ENCODE peak calls at places on chromosomes 4 and X, in five cellular contexts. One of them, this sample, is unnamed. For H3K4me1, the result is how much of the 10 kb centered on the place peaks cover.

GRCh38 chr4:56049428-56050212 is 100.9 kb downstream of the CEP135 start:
- DNase-seq in left lung: no peak
- DNase-seq in naive thymus-derived CD4-positive, alpha-beta T cell: peak
- DNase-seq in psoas muscle: no peak
- DNase-seq in cardiac muscle cell: peak
- DNase-seq in this sample: no peak

GRCh38 chr4:2080429-2081300 is 21.5 kb downstream of the NAT8L start:
- DNase-seq in left lung: peak
- DNase-seq in naive thymus-derived CD4-positive, alpha-beta T cell: peak
- DNase-seq in psoas muscle: no peak
- DNase-seq in cardiac muscle cell: no peak
- DNase-seq in this sample: no peak

GRCh38 chr4:5165419-5166369 is 114.4 kb downstream of the STK32B start:
- DNase-seq in left lung: no peak
- DNase-seq in naive thymus-derived CD4-positive, alpha-beta T cell: no peak
- DNase-seq in psoas muscle: no peak
- DNase-seq in cardiac muscle cell: peak
- DNase-seq in this sample: no peak

GRCh38 chr4:156230151-156230550 is 276.5 kb upstream of the CTSO start:
- DNase-seq in left lung: no peak
- DNase-seq in naive thymus-derived CD4-positive, alpha-beta T cell: no peak
- DNase-seq in psoas muscle: no peak
- DNase-seq in cardiac muscle cell: no peak
- DNase-seq in this sample: no peak

GRCh38 chr4:183408791-183409190 is 35.6 kb upstream of the CDKN2AIP start:
- DNase-seq in left lung: no peak
- DNase-seq in naive thymus-derived CD4-positive, alpha-beta T cell: no peak
- DNase-seq in psoas muscle: no peak
- DNase-seq in cardiac muscle cell: no peak
- DNase-seq in this sample: no peak

GRCh38 chr4:64402684-64403083 is 6.6 kb downstream of the TECRL start:
- DNase-seq in left lung: no peak
- DNase-seq in naive thymus-derived CD4-positive, alpha-beta T cell: no peak
- DNase-seq in psoas muscle: no peak
- DNase-seq in cardiac muscle cell: no peak
- DNase-seq in this sample: no peak

GRCh38 chr4:186037692-186038658 is 31.0 kb upstream of the TLR3 start:
- DNase-seq in left lung: no peak
- DNase-seq in naive thymus-derived CD4-positive, alpha-beta T cell: no peak
- DNase-seq in psoas muscle: no peak
- DNase-seq in cardiac muscle cell: peak
- DNase-seq in this sample: peak

GRCh38 chr4:20046931-20047677 is 204.6 kb upstream of the SLIT2 start:
- DNase-seq in left lung: no peak
- DNase-seq in naive thymus-derived CD4-positive, alpha-beta T cell: no peak
- DNase-seq in psoas muscle: no peak
- DNase-seq in cardiac muscle cell: peak
- DNase-seq in this sample: no peak

GRCh38 chrX:153061732-153062131 is 5.5 kb downstream of the PNMA3 start:
- DNase-seq in left lung: no peak
- DNase-seq in naive thymus-derived CD4-positive, alpha-beta T cell: no peak
- DNase-seq in psoas muscle: no peak
- DNase-seq in cardiac muscle cell: peak
- DNase-seq in this sample: no peak

GRCh38 chr4:24007740-24008348 is 118.0 kb upstream of the PPARGC1A start:
- DNase-seq in left lung: no peak
- DNase-seq in naive thymus-derived CD4-positive, alpha-beta T cell: no peak
- DNase-seq in psoas muscle: no peak
- DNase-seq in cardiac muscle cell: peak
- DNase-seq in this sample: no peak

GRCh38 chr4:158161561-158162354 is 11.1 kb downstream of the GASK1B start:
- DNase-seq in left lung: no peak
- DNase-seq in naive thymus-derived CD4-positive, alpha-beta T cell: no peak
- DNase-seq in psoas muscle: no peak
- DNase-seq in cardiac muscle cell: peak
- DNase-seq in this sample: no peak

GRCh38 chr4:156971168-156971601 is 414 bp downstream of the PDGFC start:
- DNase-seq in left lung: no peak
- DNase-seq in naive thymus-derived CD4-positive, alpha-beta T cell: no peak
- DNase-seq in psoas muscle: peak
- DNase-seq in cardiac muscle cell: no peak
- DNase-seq in this sample: no peak

GRCh38 chrX:123525131-123525725 is 207.6 kb downstream of the THOC2 start:
- DNase-seq in left lung: no peak
- DNase-seq in naive thymus-derived CD4-positive, alpha-beta T cell: no peak
- DNase-seq in psoas muscle: no peak
- DNase-seq in cardiac muscle cell: no peak
- DNase-seq in this sample: no peak

GRCh38 chr4:102454981-102455690 is 46.0 kb upstream of the NFKB1 start:
- DNase-seq in left lung: no peak
- DNase-seq in naive thymus-derived CD4-positive, alpha-beta T cell: no peak
- DNase-seq in psoas muscle: no peak
- DNase-seq in cardiac muscle cell: no peak
- DNase-seq in this sample: no peak

GRCh38 chrX:23993012-23993633 is 33.9 kb downstream of the KLHL15 start:
- DNase-seq in left lung: no peak
- DNase-seq in naive thymus-derived CD4-positive, alpha-beta T cell: no peak
- DNase-seq in psoas muscle: no peak
- DNase-seq in cardiac muscle cell: peak
- DNase-seq in this sample: no peak

GRCh38 chrX:155997436-155997835 is at the start of gene IL9R:
- DNase-seq in left lung: no peak
- DNase-seq in naive thymus-derived CD4-positive, alpha-beta T cell: peak
- DNase-seq in psoas muscle: no peak
- DNase-seq in cardiac muscle cell: no peak
- DNase-seq in this sample: peak

GRCh38 chr4:172601195-172601594 is 567.4 kb upstream of the GALNT7 start:
- DNase-seq in left lung: no peak
- DNase-seq in naive thymus-derived CD4-positive, alpha-beta T cell: no peak
- DNase-seq in psoas muscle: no peak
- DNase-seq in cardiac muscle cell: no peak
- DNase-seq in this sample: no peak

GRCh38 chr4:81594495-81595169 is 122.9 kb upstream of the RASGEF1B start:
- DNase-seq in left lung: no peak
- DNase-seq in naive thymus-derived CD4-positive, alpha-beta T cell: no peak
- DNase-seq in psoas muscle: no peak
- DNase-seq in cardiac muscle cell: no peak
- DNase-seq in this sample: no peak

GRCh38 chrX:123206222-123206621 is 22.1 kb downstream of the GRIA3 start:
- DNase-seq in left lung: no peak
- DNase-seq in naive thymus-derived CD4-positive, alpha-beta T cell: no peak
- DNase-seq in psoas muscle: no peak
- DNase-seq in cardiac muscle cell: no peak
- DNase-seq in this sample: no peak

GRCh38 chrX:17242470-17242869 is 132.5 kb upstream of the NHS start:
- DNase-seq in left lung: no peak
- DNase-seq in naive thymus-derived CD4-positive, alpha-beta T cell: no peak
- DNase-seq in psoas muscle: no peak
- DNase-seq in cardiac muscle cell: peak
- DNase-seq in this sample: no peak

GRCh38 chrX:47143894-47144625 is 442 bp downstream of the NDUFB11 start:
- DNase-seq in left lung: no peak
- DNase-seq in naive thymus-derived CD4-positive, alpha-beta T cell: no peak
- DNase-seq in psoas muscle: peak
- DNase-seq in cardiac muscle cell: peak
- DNase-seq in this sample: no peak

GRCh38 chr4:160423879-160424451 is 1321.1 kb downstream of the RAPGEF2 start:
- DNase-seq in left lung: no peak
- DNase-seq in naive thymus-derived CD4-positive, alpha-beta T cell: no peak
- DNase-seq in psoas muscle: no peak
- DNase-seq in cardiac muscle cell: peak
- DNase-seq in this sample: no peak

GRCh38 chr4:109750652-109751244 is 20.9 kb upstream of the PLA2G12A start:
- DNase-seq in left lung: no peak
- DNase-seq in naive thymus-derived CD4-positive, alpha-beta T cell: no peak
- DNase-seq in psoas muscle: no peak
- DNase-seq in cardiac muscle cell: no peak
- DNase-seq in this sample: no peak

GRCh38 chrX:101415180-101416130 is 7.4 kb downstream of the HNRNPH2 start:
- DNase-seq in left lung: no peak
- DNase-seq in naive thymus-derived CD4-positive, alpha-beta T cell: peak
- DNase-seq in psoas muscle: no peak
- DNase-seq in cardiac muscle cell: peak
- DNase-seq in this sample: peak

GRCh38 chr4:98993419-98994071 is 2.0 kb upstream of the METAP1 start:
- DNase-seq in left lung: peak
- DNase-seq in naive thymus-derived CD4-positive, alpha-beta T cell: no peak
- DNase-seq in psoas muscle: peak
- DNase-seq in cardiac muscle cell: no peak
- DNase-seq in this sample: no peak

GRCh38 chr4:153217440-153217839 is 13.2 kb downstream of the TRIM2 start:
- DNase-seq in left lung: no peak
- DNase-seq in naive thymus-derived CD4-positive, alpha-beta T cell: no peak
- DNase-seq in psoas muscle: no peak
- DNase-seq in cardiac muscle cell: no peak
- DNase-seq in this sample: no peak

GRCh38 chr4:98614655-98615054 is 43.8 kb downstream of the TSPAN5 start:
- DNase-seq in left lung: no peak
- DNase-seq in naive thymus-derived CD4-positive, alpha-beta T cell: no peak
- DNase-seq in psoas muscle: no peak
- DNase-seq in cardiac muscle cell: no peak
- DNase-seq in this sample: no peak

GRCh38 chrX:39969099-39969825 is 128.5 kb downstream of the BCOR start:
- DNase-seq in left lung: no peak
- DNase-seq in naive thymus-derived CD4-positive, alpha-beta T cell: no peak
- DNase-seq in psoas muscle: no peak
- DNase-seq in cardiac muscle cell: no peak
- DNase-seq in this sample: no peak

GRCh38 chr4:8860892-8861575 is 10.6 kb downstream of the HMX1 start:
- DNase-seq in left lung: no peak
- DNase-seq in naive thymus-derived CD4-positive, alpha-beta T cell: no peak
- DNase-seq in psoas muscle: no peak
- DNase-seq in cardiac muscle cell: no peak
- DNase-seq in this sample: no peak

GRCh38 chr4:3176625-3177229 is 72.2 kb upstream of the MSANTD1 start:
- DNase-seq in left lung: no peak
- DNase-seq in naive thymus-derived CD4-positive, alpha-beta T cell: no peak
- DNase-seq in psoas muscle: no peak
- DNase-seq in cardiac muscle cell: no peak
- DNase-seq in this sample: no peak

GRCh38 chr4:41375561-41375960 is 118.8 kb downstream of the UCHL1 start:
- DNase-seq in left lung: no peak
- DNase-seq in naive thymus-derived CD4-positive, alpha-beta T cell: no peak
- DNase-seq in psoas muscle: peak
- DNase-seq in cardiac muscle cell: no peak
- DNase-seq in this sample: no peak

GRCh38 chr4:71202703-71203102 is 136.1 kb upstream of the SLC4A4 start:
- DNase-seq in left lung: no peak
- DNase-seq in naive thymus-derived CD4-positive, alpha-beta T cell: no peak
- DNase-seq in psoas muscle: no peak
- DNase-seq in cardiac muscle cell: peak
- DNase-seq in this sample: no peak

GRCh38 chr4:25769251-25769650 is 93.5 kb downstream of the SEL1L3 start:
- DNase-seq in left lung: no peak
- DNase-seq in naive thymus-derived CD4-positive, alpha-beta T cell: no peak
- DNase-seq in psoas muscle: no peak
- DNase-seq in cardiac muscle cell: peak
- DNase-seq in this sample: no peak

GRCh38 chr4:67465032-67465762 is 80.1 kb downstream of the CENPC start:
- DNase-seq in left lung: no peak
- DNase-seq in naive thymus-derived CD4-positive, alpha-beta T cell: no peak
- DNase-seq in psoas muscle: no peak
- DNase-seq in cardiac muscle cell: no peak
- DNase-seq in this sample: no peak

GRCh38 chr4:37219251-37219650 is 25.3 kb upstream of the NWD2 start:
- DNase-seq in left lung: no peak
- DNase-seq in naive thymus-derived CD4-positive, alpha-beta T cell: no peak
- DNase-seq in psoas muscle: no peak
- DNase-seq in cardiac muscle cell: no peak
- DNase-seq in this sample: no peak

DNA sequence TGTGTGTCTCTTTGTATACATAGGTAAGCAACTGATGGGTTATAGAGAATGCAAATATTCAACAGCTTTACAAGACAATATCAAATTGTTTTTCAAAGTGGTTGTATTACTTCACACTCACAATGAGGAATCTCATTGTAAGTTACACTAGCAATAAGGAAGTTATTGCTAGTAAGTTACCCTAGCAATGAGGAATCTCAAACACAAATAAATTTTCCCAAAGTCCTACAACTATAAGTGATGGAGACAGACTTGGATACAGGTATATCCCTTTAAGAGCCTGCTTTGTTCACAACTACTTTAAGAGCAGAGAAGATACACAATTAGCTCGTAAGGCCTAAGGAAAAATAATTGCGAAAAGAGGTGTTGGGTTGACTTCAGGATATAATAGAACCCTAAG is 28.3 kb upstream of the NWD2 start:
- DNase-seq in left lung: no peak
- DNase-seq in naive thymus-derived CD4-positive, alpha-beta T cell: no peak
- DNase-seq in psoas muscle: no peak
- DNase-seq in cardiac muscle cell: no peak
- DNase-seq in this sample: no peak
- H3K4me1 ChIP-seq in left lung: under half
- H3K4me1 ChIP-seq in naive thymus-derived CD4-positive, alpha-beta T cell: under half
- H3K4me1 ChIP-seq in psoas muscle: under half
- H3K4me1 ChIP-seq in cardiac muscle cell: under half
- H3K4me1 ChIP-seq in this sample: under half

GRCh38 chr4:78694457-78694787 is 81.7 kb upstream of the BMP2K start:
- DNase-seq in left lung: no peak
- DNase-seq in naive thymus-derived CD4-positive, alpha-beta T cell: no peak
- DNase-seq in psoas muscle: no peak
- DNase-seq in cardiac muscle cell: no peak
- DNase-seq in this sample: no peak
- H3K27ac ChIP-seq in left lung: no peak
- H3K27ac ChIP-seq in naive thymus-derived CD4-positive, alpha-beta T cell: no peak
- H3K27ac ChIP-seq in psoas muscle: no peak
- H3K27ac ChIP-seq in cardiac muscle cell: no peak
- H3K27ac ChIP-seq in this sample: no peak

GRCh38 chr4:107993969-107994368 is 4.3 kb downstream of the HADH start:
- DNase-seq in left lung: no peak
- DNase-seq in naive thymus-derived CD4-positive, alpha-beta T cell: no peak
- DNase-seq in psoas muscle: no peak
- DNase-seq in cardiac muscle cell: no peak
- DNase-seq in this sample: no peak
- H3K4me1 ChIP-seq in left lung: half or more
- H3K4me1 ChIP-seq in naive thymus-derived CD4-positive, alpha-beta T cell: under half
- H3K4me1 ChIP-seq in psoas muscle: half or more
- H3K4me1 ChIP-seq in cardiac muscle cell: under half
- H3K4me1 ChIP-seq in this sample: under half

GRCh38 chr4:113674733-113675132 is 86.8 kb downstream of the CAMK2D start:
- DNase-seq in left lung: no peak
- DNase-seq in naive thymus-derived CD4-positive, alpha-beta T cell: no peak
- DNase-seq in psoas muscle: no peak
- DNase-seq in cardiac muscle cell: no peak
- DNase-seq in this sample: no peak

GRCh38 chr4:113673450-113673849 is 88.1 kb downstream of the CAMK2D start:
- DNase-seq in left lung: no peak
- DNase-seq in naive thymus-derived CD4-positive, alpha-beta T cell: peak
- DNase-seq in psoas muscle: no peak
- DNase-seq in cardiac muscle cell: no peak
- DNase-seq in this sample: no peak

GRCh38 chr4:113675731-113676707 is 85.5 kb downstream of the CAMK2D start:
- DNase-seq in left lung: no peak
- DNase-seq in naive thymus-derived CD4-positive, alpha-beta T cell: no peak
- DNase-seq in psoas muscle: no peak
- DNase-seq in cardiac muscle cell: peak
- DNase-seq in this sample: no peak

GRCh38 chr4:113677333-113677732 is 84.2 kb downstream of the CAMK2D start:
- DNase-seq in left lung: no peak
- DNase-seq in naive thymus-derived CD4-positive, alpha-beta T cell: no peak
- DNase-seq in psoas muscle: no peak
- DNase-seq in cardiac muscle cell: no peak
- DNase-seq in this sample: peak

GRCh38 chr4:113674251-113674650 is 87.3 kb downstream of the CAMK2D start:
- DNase-seq in left lung: no peak
- DNase-seq in naive thymus-derived CD4-positive, alpha-beta T cell: no peak
- DNase-seq in psoas muscle: no peak
- DNase-seq in cardiac muscle cell: no peak
- DNase-seq in this sample: no peak
- H3K27ac ChIP-seq in left lung: no peak
- H3K27ac ChIP-seq in naive thymus-derived CD4-positive, alpha-beta T cell: no peak
- H3K27ac ChIP-seq in psoas muscle: peak
- H3K27ac ChIP-seq in cardiac muscle cell: peak
- H3K27ac ChIP-seq in this sample: no peak

This sample was measured in CD4-positive, alpha-beta memory T cell.